ENCODE peak calls at places on chromosomes 6 and 20, in ten cellular contexts. One of them, this sample, is unnamed.

GRCh38 chr6:131041814-131042213 is 21.2 kb downstream of the EPB41L2 start:
- DNase-seq in stimulated activated CD8-positive, alpha-beta memory T cell treated with anti-CD3 and anti-CD28 coated beads, Interleukin-12 subunit alpha, Interleukin-12 subunit beta, amount 100 ng/mL, for 4 hours: no peak
- DNase-seq in nucleus accumbens: no peak
- DNase-seq in NCI-H748 treated with DMSO at 0.1 percent for 48 hours: no peak
- DNase-seq in left kidney: no peak
- DNase-seq in A172: no peak
- DNase-seq in fibroblast of gingiva: no peak
- DNase-seq in RWPE1: no peak
- DNase-seq in GM23248: peak; percentile 44
- DNase-seq in mesendoderm: no peak
- DNase-seq in this sample: no peak

GRCh38 chr6:28531479-28532128 is 5.9 kb downstream of the GPX5 start:
- DNase-seq in stimulated activated CD8-positive, alpha-beta memory T cell treated with anti-CD3 and anti-CD28 coated beads, Interleukin-12 subunit alpha, Interleukin-12 subunit beta, amount 100 ng/mL, for 4 hours: no peak
- DNase-seq in nucleus accumbens: no peak
- DNase-seq in NCI-H748 treated with DMSO at 0.1 percent for 48 hours: no peak
- DNase-seq in left kidney: no peak
- DNase-seq in A172: no peak
- DNase-seq in fibroblast of gingiva: no peak
- DNase-seq in RWPE1: no peak
- DNase-seq in GM23248: no peak
- DNase-seq in mesendoderm: peak; percentile 87
- DNase-seq in this sample: peak; percentile 15

GRCh38 chr6:44660561-44661220 is 273.2 kb downstream of the CDC5L start:
- DNase-seq in stimulated activated CD8-positive, alpha-beta memory T cell treated with anti-CD3 and anti-CD28 coated beads, Interleukin-12 subunit alpha, Interleukin-12 subunit beta, amount 100 ng/mL, for 4 hours: no peak
- DNase-seq in nucleus accumbens: no peak
- DNase-seq in NCI-H748 treated with DMSO at 0.1 percent for 48 hours: no peak
- DNase-seq in left kidney: peak; percentile 40
- DNase-seq in A172: no peak
- DNase-seq in fibroblast of gingiva: peak; percentile 78
- DNase-seq in RWPE1: no peak
- DNase-seq in GM23248: peak; percentile 63
- DNase-seq in mesendoderm: no peak
- DNase-seq in this sample: no peak

GRCh38 chr6:74182992-74183391 is 487.0 kb downstream of the CD109 start:
- DNase-seq in stimulated activated CD8-positive, alpha-beta memory T cell treated with anti-CD3 and anti-CD28 coated beads, Interleukin-12 subunit alpha, Interleukin-12 subunit beta, amount 100 ng/mL, for 4 hours: no peak
- DNase-seq in nucleus accumbens: no peak
- DNase-seq in NCI-H748 treated with DMSO at 0.1 percent for 48 hours: no peak
- DNase-seq in left kidney: no peak
- DNase-seq in A172: no peak
- DNase-seq in fibroblast of gingiva: no peak
- DNase-seq in RWPE1: no peak
- DNase-seq in GM23248: peak; percentile 43
- DNase-seq in mesendoderm: no peak
- DNase-seq in this sample: no peak

GRCh38 chr20:61436268-61436667 is 184.2 kb downstream of the CDH4 start:
- DNase-seq in stimulated activated CD8-positive, alpha-beta memory T cell treated with anti-CD3 and anti-CD28 coated beads, Interleukin-12 subunit alpha, Interleukin-12 subunit beta, amount 100 ng/mL, for 4 hours: no peak
- DNase-seq in nucleus accumbens: no peak
- DNase-seq in NCI-H748 treated with DMSO at 0.1 percent for 48 hours: no peak
- DNase-seq in left kidney: no peak
- DNase-seq in A172: peak; percentile 89
- DNase-seq in fibroblast of gingiva: peak; percentile 40
- DNase-seq in RWPE1: peak; percentile 90
- DNase-seq in GM23248: peak; percentile 83
- DNase-seq in mesendoderm: peak; percentile 89
- DNase-seq in this sample: no peak

GRCh38 chr20:22690616-22691179 is 106.3 kb upstream of the FOXA2 start:
- DNase-seq in stimulated activated CD8-positive, alpha-beta memory T cell treated with anti-CD3 and anti-CD28 coated beads, Interleukin-12 subunit alpha, Interleukin-12 subunit beta, amount 100 ng/mL, for 4 hours: no peak
- DNase-seq in nucleus accumbens: no peak
- DNase-seq in NCI-H748 treated with DMSO at 0.1 percent for 48 hours: no peak
- DNase-seq in left kidney: no peak
- DNase-seq in A172: no peak
- DNase-seq in fibroblast of gingiva: no peak
- DNase-seq in RWPE1: no peak
- DNase-seq in GM23248: no peak
- DNase-seq in mesendoderm: no peak
- DNase-seq in this sample: no peak

GRCh38 chr6:6749791-6750434 is 161.4 kb downstream of the LY86 start:
- DNase-seq in stimulated activated CD8-positive, alpha-beta memory T cell treated with anti-CD3 and anti-CD28 coated beads, Interleukin-12 subunit alpha, Interleukin-12 subunit beta, amount 100 ng/mL, for 4 hours: no peak
- DNase-seq in nucleus accumbens: peak; percentile 31
- DNase-seq in NCI-H748 treated with DMSO at 0.1 percent for 48 hours: no peak
- DNase-seq in left kidney: peak; percentile 75
- DNase-seq in A172: peak; percentile 84
- DNase-seq in fibroblast of gingiva: peak; percentile 46
- DNase-seq in RWPE1: peak; percentile 77
- DNase-seq in GM23248: peak; percentile 95
- DNase-seq in mesendoderm: peak; percentile 82
- DNase-seq in this sample: peak; percentile 37

GRCh38 chr20:44334306-44334705 is 2.5 kb upstream of the R3HDML start:
- DNase-seq in stimulated activated CD8-positive, alpha-beta memory T cell treated with anti-CD3 and anti-CD28 coated beads, Interleukin-12 subunit alpha, Interleukin-12 subunit beta, amount 100 ng/mL, for 4 hours: no peak
- DNase-seq in nucleus accumbens: no peak
- DNase-seq in NCI-H748 treated with DMSO at 0.1 percent for 48 hours: no peak
- DNase-seq in left kidney: no peak
- DNase-seq in A172: no peak
- DNase-seq in fibroblast of gingiva: no peak
- DNase-seq in RWPE1: no peak
- DNase-seq in GM23248: no peak
- DNase-seq in mesendoderm: no peak
- DNase-seq in this sample: no peak

GRCh38 chr20:19633985-19634384 is 124.1 kb upstream of the RIN2 start:
- DNase-seq in stimulated activated CD8-positive, alpha-beta memory T cell treated with anti-CD3 and anti-CD28 coated beads, Interleukin-12 subunit alpha, Interleukin-12 subunit beta, amount 100 ng/mL, for 4 hours: no peak
- DNase-seq in nucleus accumbens: no peak
- DNase-seq in NCI-H748 treated with DMSO at 0.1 percent for 48 hours: no peak
- DNase-seq in left kidney: no peak
- DNase-seq in A172: no peak
- DNase-seq in fibroblast of gingiva: no peak
- DNase-seq in RWPE1: no peak
- DNase-seq in GM23248: no peak
- DNase-seq in mesendoderm: no peak
- DNase-seq in this sample: no peak

GRCh38 chr20:41177636-41178035 is 40.3 kb downstream of the PLCG1 start:
- DNase-seq in stimulated activated CD8-positive, alpha-beta memory T cell treated with anti-CD3 and anti-CD28 coated beads, Interleukin-12 subunit alpha, Interleukin-12 subunit beta, amount 100 ng/mL, for 4 hours: no peak
- DNase-seq in nucleus accumbens: no peak
- DNase-seq in NCI-H748 treated with DMSO at 0.1 percent for 48 hours: no peak
- DNase-seq in left kidney: no peak
- DNase-seq in A172: peak; percentile 92
- DNase-seq in fibroblast of gingiva: peak; percentile 97
- DNase-seq in RWPE1: peak; percentile 99
- DNase-seq in GM23248: peak; percentile 97
- DNase-seq in mesendoderm: peak; percentile 71
- DNase-seq in this sample: peak; percentile 61

This sample was measured in RCC 7860.